ENCODE peak calls at places on chromosomes 1 and 21, in eight cellular contexts. W is gastrocnemius medialis; L is mammary epithelial cell; Z is IMR-90; B is tibial artery; X is CD4-positive, alpha-beta memory T cell; K is esophagus squamous epithelium; Y is uterus. A is an unnamed sample. For H3K27me3, the result is how much of the 10 kb centered on the place peaks cover.

GRCh38 chr1:229092377-229093257 is 178.3 kb upstream of the RAB4A start:
- DNase-seq in W (no peak), L (no peak), Z (no peak), B (no peak), X (no peak), K (no peak), Y (no peak), A (no peak)

GRCh38 chr1:88079036-88079435 is 605.0 kb upstream of the PKN2 start:
- DNase-seq in W (no peak), L (no peak), Z (peak), B (no peak), X (no peak), K (no peak), Y (no peak), A (peak)

GRCh38 chr1:29800522-29800956 is 564.2 kb downstream of the PTPRU start:
- DNase-seq in W (no peak), L (peak), Z (no peak), B (no peak), X (no peak), K (no peak), Y (no peak), A (no peak)

GRCh38 chr21:42562258-42562657 is 48.6 kb downstream of the SLC37A1 start:
- DNase-seq in W (no peak), L (no peak), Z (no peak), B (no peak), X (no peak), K (no peak), Y (no peak), A (no peak)

GRCh38 chr1:4700801-4701200 is 46.4 kb downstream of the AJAP1 start:
- DNase-seq in W (no peak), L (no peak), Z (no peak), B (no peak), X (no peak), K (no peak), Y (no peak), A (no peak)

GRCh38 chr1:149933208-149933607 is 3.5 kb downstream of the MTMR11 start:
- DNase-seq in W (no peak), L (no peak), Z (no peak), B (no peak), X (no peak), K (no peak), Y (no peak), A (no peak)

GRCh38 chr1:162145966-162146696 is 76.6 kb downstream of the NOS1AP start:
- DNase-seq in W (no peak), L (no peak), Z (no peak), B (no peak), X (no peak), K (no peak), Y (no peak), A (no peak)

GRCh38 chr1:25664357-25664796 is 47.8 kb downstream of the MAN1C1 start:
- DNase-seq in W (no peak), L (no peak), Z (no peak), B (no peak), X (no peak), K (no peak), Y (no peak), A (no peak)

GRCh38 chr1:213419369-213420030 is 368.5 kb downstream of the RPS6KC1 start:
- DNase-seq in W (no peak), L (no peak), Z (no peak), B (no peak), X (no peak), K (no peak), Y (no peak), A (peak)

GRCh38 chr1:60425528-60425927 is 352.0 kb upstream of the C1orf87 start:
- DNase-seq in W (no peak), L (no peak), Z (no peak), B (no peak), X (no peak), K (no peak), Y (no peak), A (peak)

GRCh38 chr1:198157847-198158765 is 1.3 kb downstream of the NEK7 start:
- DNase-seq in W (no peak), L (peak), Z (peak), B (no peak), X (peak), K (no peak), Y (no peak), A (peak)

GRCh38 chr1:2979191-2980072 is 41.8 kb upstream of the ACTRT2 start:
- DNase-seq in W (peak), L (no peak), Z (no peak), B (no peak), X (no peak), K (no peak), Y (no peak), A (no peak)

GRCh38 chr1:175824079-175824478 is 80.7 kb upstream of the TNR start:
- DNase-seq in W (no peak), L (no peak), Z (no peak), B (no peak), X (no peak), K (no peak), Y (no peak), A (no peak)

GRCh38 chr1:180962178-180962577 is 49.5 kb downstream of the KIAA1614 start:
- DNase-seq in W (no peak), L (no peak), Z (no peak), B (no peak), X (no peak), K (no peak), Y (no peak), A (peak)

GRCh38 chr1:39183503-39184353 is 20.8 kb upstream of the MACF1 start:
- DNase-seq in W (peak), L (peak), Z (peak), B (peak), X (peak), K (peak), Y (no peak), A (peak)

GRCh38 chr21:26112127-26112742 is 58.3 kb downstream of the APP start:
- DNase-seq in W (no peak), L (no peak), Z (no peak), B (no peak), X (no peak), K (no peak), Y (no peak), A (peak)

GRCh38 chr1:85047472-85048295 is 616 bp downstream of the MCOLN3 start:
- DNase-seq in W (no peak), L (peak), Z (no peak), B (no peak), X (peak), K (no peak), Y (peak), A (peak)

GRCh38 chr1:226293553-226293920 is 15.4 kb downstream of the LIN9 start:
- DNase-seq in W (no peak), L (no peak), Z (no peak), B (no peak), X (no peak), K (no peak), Y (no peak), A (no peak)

GRCh38 chr1:175095978-175096611 is 28.5 kb downstream of the TNN start:
- DNase-seq in W (no peak), L (no peak), Z (no peak), B (no peak), X (no peak), K (no peak), Y (no peak), A (no peak)

GRCh38 chr1:47189844-47190562 is at the start of gene PDZK1IP1:
- DNase-seq in W (peak), L (peak), Z (peak), B (peak), X (no peak), K (no peak), Y (peak), A (peak)

GRCh38 chr1:187264995-187265602 is 436.4 kb downstream of the PLA2G4A start:
- DNase-seq in W (no peak), L (peak), Z (peak), B (no peak), X (no peak), K (no peak), Y (no peak), A (peak)

GRCh38 chr1:76759950-76760349 is 107.3 kb upstream of the ST6GALNAC5 start:
- DNase-seq in W (no peak), L (peak), Z (peak), B (no peak), X (no peak), K (no peak), Y (no peak), A (peak)

GRCh38 chr1:178379807-178380206 is 117.0 kb downstream of the CLEC20A start:
- DNase-seq in W (no peak), L (no peak), Z (no peak), B (no peak), X (no peak), K (no peak), Y (no peak), A (no peak)

GRCh38 chr1:214290399-214291037 is 9.6 kb downstream of the SMYD2 start:
- DNase-seq in W (no peak), L (no peak), Z (no peak), B (no peak), X (no peak), K (no peak), Y (no peak), A (no peak)

GRCh38 chr1:12454406-12455391 is 163.3 kb downstream of the DHRS3 start:
- DNase-seq in W (peak), L (no peak), Z (peak), B (peak), X (no peak), K (no peak), Y (peak), A (peak)

DNA sequence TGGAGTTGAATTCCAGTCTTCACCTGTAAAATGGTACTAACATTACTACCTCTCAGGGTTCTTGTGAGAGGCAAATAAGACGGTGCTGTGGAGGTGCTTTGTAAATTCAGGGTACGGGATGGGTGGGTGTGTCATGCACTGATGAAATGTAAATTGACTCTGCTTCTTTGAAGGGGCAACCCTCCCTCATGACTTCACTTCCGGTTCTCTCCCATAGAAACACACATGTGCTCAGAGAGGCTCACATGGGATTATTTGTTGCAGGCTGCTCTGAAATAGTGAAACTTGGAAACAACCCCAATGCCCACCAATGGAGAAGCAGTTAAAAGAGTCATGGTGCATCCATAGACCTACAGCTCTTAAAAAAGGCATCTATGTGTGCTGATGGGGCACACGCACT is 44.9 kb upstream of the SCMH1 start:
- DNase-seq in W (no peak), L (no peak), Z (no peak), B (no peak), X (no peak), K (no peak), Y (no peak), A (no peak)
- H3K27me3 ChIP-seq in W (under half), L (under half), Z (half or more), B (under half), X (under half), K (under half), Y (under half), A (half or more)

GRCh38 chr1:17108360-17108759 is 10.9 kb downstream of the PADI2 start:
- DNase-seq in W (no peak), L (peak), Z (no peak), B (no peak), X (no peak), K (no peak), Y (no peak), A (no peak)
- H3K27me3 ChIP-seq in W (under half), L (under half), Z (under half), B (under half), X (under half), K (under half), Y (under half), A (under half)

GRCh38 chr1:21667348-21668231 is 1.6 kb downstream of the RAP1GAP start:
- DNase-seq in W (no peak), L (no peak), Z (no peak), B (no peak), X (no peak), K (no peak), Y (no peak), A (no peak)
- H3K27me3 ChIP-seq in W (half or more), L (under half), Z (half or more), B (under half), X (under half), K (under half), Y (under half), A (under half)

GRCh38 chr1:185434721-185435120 is 117.7 kb upstream of the IVNS1ABP start:
- DNase-seq in W (no peak), L (no peak), Z (no peak), B (no peak), X (no peak), K (no peak), Y (no peak), A (no peak)
- H3K27me3 ChIP-seq in W (under half), L (under half), Z (under half), B (under half), X (under half), K (under half), Y (under half), A (under half)

GRCh38 chr1:115336741-115337140 is 1.3 kb downstream of the NGF start:
- DNase-seq in W (no peak), L (no peak), Z (no peak), B (no peak), X (no peak), K (no peak), Y (no peak), A (peak)

GRCh38 chr1:115338457-115338820 is 390 bp upstream of the NGF start:
- DNase-seq in W (no peak), L (no peak), Z (no peak), B (no peak), X (no peak), K (no peak), Y (no peak), A (no peak)

GRCh38 chr1:115337276-115337632 is 795 bp downstream of the NGF start:
- DNase-seq in W (no peak), L (no peak), Z (no peak), B (no peak), X (no peak), K (no peak), Y (peak), A (peak)

GRCh38 chr1:115340879-115341278 is 2.8 kb upstream of the NGF start:
- DNase-seq in W (no peak), L (no peak), Z (no peak), B (no peak), X (no peak), K (no peak), Y (no peak), A (no peak)

DNA sequence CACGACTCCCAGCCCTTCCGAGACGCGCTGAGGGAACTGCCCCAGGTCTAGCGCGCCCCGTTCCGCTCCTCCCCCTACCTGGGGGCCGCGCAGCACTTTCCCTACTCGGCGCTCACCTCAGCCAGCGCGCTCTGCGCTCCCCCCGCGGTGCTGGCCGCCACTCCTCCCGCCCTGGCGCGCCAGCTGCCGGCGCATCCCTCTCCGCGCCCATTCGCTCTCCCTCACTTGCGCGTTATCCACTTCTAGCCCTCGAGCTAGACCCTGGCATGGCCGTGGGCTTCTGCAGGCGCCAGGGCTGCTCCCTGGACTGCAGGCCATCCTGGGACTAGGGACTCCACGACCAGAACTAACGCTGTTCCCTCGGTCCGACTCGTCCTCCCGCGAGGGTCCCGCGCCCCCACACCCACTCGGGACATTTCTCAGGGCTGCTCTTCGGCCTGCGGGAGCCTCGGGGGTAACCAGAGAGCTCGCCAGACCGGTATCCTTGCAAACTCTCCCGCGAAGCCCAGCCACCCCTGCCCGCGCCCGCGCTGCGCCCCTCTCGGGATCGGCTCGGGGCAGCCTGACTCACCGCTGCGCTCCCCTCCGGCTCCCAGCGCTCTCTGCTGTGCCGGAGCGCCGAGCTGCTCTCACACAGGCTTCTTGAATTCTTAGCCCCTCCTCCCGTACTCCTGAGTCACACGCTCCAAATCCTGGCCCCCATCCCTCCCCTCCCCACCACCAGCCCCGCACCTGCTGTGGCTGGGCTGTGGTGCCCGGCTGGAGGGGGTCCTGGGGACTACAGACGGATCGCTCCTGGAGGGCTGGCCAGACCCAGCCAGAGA is at the start of gene NGF:
- DNase-seq in W (no peak), L (peak), Z (peak), B (peak), X (no peak), K (no peak), Y (peak), A (peak)
- H3K27me3 ChIP-seq in W (under half), L (under half), Z (under half), B (under half), X (under half), K (under half), Y (under half), A (under half)

GRCh38 chr1:204075116-204075636 is 2.3 kb downstream of the SOX13 start:
- DNase-seq in W (no peak), L (no peak), Z (no peak), B (no peak), X (no peak), K (no peak), Y (peak), A (peak)

GRCh38 chr1:204073837-204074273 is 940 bp downstream of the SOX13 start:
- DNase-seq in W (no peak), L (peak), Z (no peak), B (no peak), X (no peak), K (no peak), Y (peak), A (peak)

GRCh38 chr1:204075890-204076837 is 3.2 kb downstream of the SOX13 start:
- DNase-seq in W (no peak), L (no peak), Z (no peak), B (no peak), X (no peak), K (no peak), Y (no peak), A (no peak)

GRCh38 chr1:204072951-204073836 is at the start of gene SOX13:
- DNase-seq in W (peak), L (peak), Z (peak), B (peak), X (no peak), K (no peak), Y (peak), A (peak)

DNA sequence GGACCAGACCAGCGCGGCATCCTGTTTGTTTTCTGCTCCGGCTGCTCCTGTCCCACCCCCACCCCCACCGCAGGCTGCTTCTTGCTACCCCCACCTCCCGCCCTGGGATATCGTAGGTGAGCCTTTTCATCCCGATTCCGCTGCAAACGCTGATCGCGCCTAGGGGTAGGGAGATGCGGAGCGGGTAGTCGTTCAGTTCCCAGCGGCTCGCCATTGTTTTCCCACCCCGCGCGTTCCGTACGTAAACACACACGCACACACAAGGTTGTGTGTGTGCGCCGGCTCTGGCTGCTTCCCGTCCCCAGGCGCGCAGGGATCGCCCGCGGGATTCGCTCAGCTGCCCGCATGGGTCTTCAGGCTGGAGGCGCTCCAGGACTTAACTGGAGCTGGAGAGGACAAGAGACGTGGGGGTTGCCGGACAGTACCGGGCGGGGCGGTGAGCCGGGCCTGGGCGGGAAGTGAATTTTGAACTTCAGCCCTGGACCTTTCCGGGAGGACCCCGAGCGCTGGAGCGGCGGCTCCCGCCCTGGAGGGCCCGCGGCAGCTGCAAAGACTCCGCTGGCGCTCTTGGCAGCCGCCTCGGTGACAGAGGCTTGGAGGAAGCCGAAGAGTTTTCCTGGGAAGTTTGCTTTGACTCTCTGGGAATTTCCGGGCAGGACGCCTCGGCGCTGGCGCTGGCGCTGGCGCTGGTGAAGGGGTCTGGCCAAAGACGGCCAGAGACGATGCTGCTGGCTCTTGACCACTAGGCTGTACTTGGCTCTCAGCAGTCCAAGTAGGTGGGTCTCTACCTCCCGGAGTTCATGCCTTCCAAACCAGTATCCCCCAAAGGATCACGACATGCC is 1.6 kb downstream of the SOX13 start:
- DNase-seq in W (peak), L (peak), Z (peak), B (peak), X (no peak), K (no peak), Y (peak), A (peak)
- H3K27me3 ChIP-seq in W (under half), L (under half), Z (under half), B (under half), X (under half), K (under half), Y (under half), A (under half)

GRCh38 chr1:156844638-156845037 is 14.3 kb downstream of the INSRR start:
- DNase-seq in W (no peak), L (no peak), Z (no peak), B (no peak), X (no peak), K (no peak), Y (no peak), A (no peak)
- H3K27me3 ChIP-seq in W (under half), L (under half), Z (half or more), B (under half), X (under half), K (under half), Y (under half), A (half or more)

GRCh38 chr1:176897350-176898236 is 266.9 kb downstream of the ASTN1 start:
- DNase-seq in W (peak), L (peak), Z (peak), B (peak), X (no peak), K (no peak), Y (peak), A (peak)

GRCh38 chr1:176896216-176896615 is 268.3 kb downstream of the ASTN1 start:
- DNase-seq in W (no peak), L (no peak), Z (no peak), B (no peak), X (no peak), K (no peak), Y (no peak), A (no peak)

GRCh38 chr1:176893625-176894352 is 270.7 kb downstream of the ASTN1 start:
- DNase-seq in W (no peak), L (no peak), Z (no peak), B (no peak), X (no peak), K (no peak), Y (no peak), A (no peak)

GRCh38 chr1:176888471-176889032 is 276.0 kb downstream of the ASTN1 start:
- DNase-seq in W (no peak), L (no peak), Z (no peak), B (no peak), X (no peak), K (no peak), Y (no peak), A (no peak)

GRCh38 chr1:176894450-176894849 is 270.1 kb downstream of the ASTN1 start:
- DNase-seq in W (no peak), L (no peak), Z (no peak), B (no peak), X (no peak), K (no peak), Y (no peak), A (no peak)
- H3K27me3 ChIP-seq in W (under half), L (under half), Z (under half), B (under half), X (under half), K (under half), Y (under half), A (under half)